ENCODE peak calls at places on chromosomes 11 and 22, in six cellular contexts. T is body of pancreas, F is upper lobe of right lung, M is heart left ventricle, K is left lung, R is neuronal stem cell. I is an unnamed sample.
A peak's percentile ranks its signal among the peaks of the same experiment; 100 is the strongest.

GRCh38 chr11:120881591-120881990 is 142.3 kb upstream of the TBCEL start:
- DNase-seq in R (no peak), M (no peak), T (no peak), F (no peak), K (no peak), I (no peak)

GRCh38 chr22:35987487-35987886 is 41.1 kb downstream of the RBFOX2 start:
- DNase-seq in R (no peak), M (no peak), F (no peak), K (no peak), T (no peak), I (no peak)

GRCh38 chr11:117606807-117607206 is 190.2 kb downstream of the DSCAML1 start:
- DNase-seq in F (no peak), K (no peak), R (no peak), M (no peak), T (no peak), I (no peak)

GRCh38 chr11:1505480-1505879 is 18.9 kb upstream of the MOB2 start:
- DNase-seq in F (no peak), M (no peak), T (no peak), K (no peak), R (no peak), I (no peak)

GRCh38 chr22:37484115-37485005 is 1.8 kb downstream of the MFNG start:
- DNase-seq in T (peak; percentile 52), K (peak; percentile 91), M (peak; percentile 89), F (peak; percentile 91), R (no peak), I (peak; percentile 50)

GRCh38 chr22:24161909-24162308 is 19.4 kb upstream of the SUSD2 start:
- DNase-seq in T (peak; percentile 79), K (no peak), M (no peak), F (no peak), R (no peak), I (peak; percentile 72)

GRCh38 chr22:30875481-30876215 is 92.9 kb downstream of the MORC2 start:
- DNase-seq in K (peak; percentile 19), M (peak; percentile 74), R (no peak), T (no peak), F (peak; percentile 46), I (no peak)

GRCh38 chr11:65569164-65569972 is 909 bp upstream of the ZNRD2 start:
- DNase-seq in K (peak; percentile 62), M (peak; percentile 79), F (no peak), R (no peak), T (no peak), I (no peak)

GRCh38 chr11:16603890-16604783 is 134.3 kb upstream of the C11orf58 start:
- DNase-seq in M (peak; percentile 80), K (peak; percentile 44), R (peak; percentile 42), T (peak; percentile 76), F (peak; percentile 73), I (peak; percentile 70)

GRCh38 chr11:83319346-83319745 is 33.2 kb upstream of the CCDC90B start:
- DNase-seq in M (no peak), T (no peak), F (no peak), K (no peak), R (no peak), I (no peak)

DNA sequence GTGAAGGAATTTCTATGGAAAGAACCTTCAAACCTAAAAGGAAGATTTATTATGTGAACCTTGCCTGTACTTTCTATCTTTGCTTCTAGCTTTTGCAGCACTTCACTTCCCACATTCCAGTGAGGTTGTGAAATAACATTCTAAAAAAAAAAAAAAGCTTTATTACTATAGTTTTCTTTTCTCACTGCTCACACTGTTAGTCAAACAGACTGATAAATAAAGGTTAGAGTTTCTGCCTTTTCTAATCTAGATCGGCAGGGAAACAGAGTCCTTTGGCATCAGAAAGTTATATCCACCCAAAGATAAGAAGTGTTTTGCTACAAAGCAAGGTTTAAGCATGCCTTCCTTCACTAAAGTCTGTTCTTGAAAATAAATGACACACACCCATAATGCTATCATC is 2.8 kb downstream of the AAMDC start:
- DNase-seq in F (no peak), K (no peak), R (no peak), M (no peak), T (no peak), I (no peak)
- H3K27ac ChIP-seq in F (no peak overlapping the region), K (peak overlapping the region; percentile 21), R (no peak overlapping the region), M (no peak overlapping the region), T (peak overlapping the region; percentile 68), I (peak overlapping the region; percentile 19)

GRCh38 chr11:11408436-11409221 is 55.6 kb upstream of the CSNK2A3 start:
- DNase-seq in T (no peak), F (no peak), M (no peak), R (no peak), K (no peak), I (peak; percentile 61)
- H3K4me1 ChIP-seq in T (no peaks in the 10 kb centered on the region), F (peaks cover 36% of the 10 kb centered on the region), M (peaks cover 44% of the 10 kb centered on the region), R (peaks cover 16% of the 10 kb centered on the region), K (peaks cover 27% of the 10 kb centered on the region), I (peaks cover 49% of the 10 kb centered on the region)

GRCh38 chr22:49193901-49194465 is 633.7 kb downstream of the BRD1 start:
- DNase-seq in T (no peak), M (no peak), K (no peak), R (no peak), F (peak; percentile 36), I (no peak)
- H3K36me3 ChIP-seq in T (no peaks in the 10 kb centered on the region), M (no peaks in the 10 kb centered on the region), K (no peaks in the 10 kb centered on the region), R (no peaks in the 10 kb centered on the region), F (no peaks in the 10 kb centered on the region), I (no peaks in the 10 kb centered on the region)

DNA sequence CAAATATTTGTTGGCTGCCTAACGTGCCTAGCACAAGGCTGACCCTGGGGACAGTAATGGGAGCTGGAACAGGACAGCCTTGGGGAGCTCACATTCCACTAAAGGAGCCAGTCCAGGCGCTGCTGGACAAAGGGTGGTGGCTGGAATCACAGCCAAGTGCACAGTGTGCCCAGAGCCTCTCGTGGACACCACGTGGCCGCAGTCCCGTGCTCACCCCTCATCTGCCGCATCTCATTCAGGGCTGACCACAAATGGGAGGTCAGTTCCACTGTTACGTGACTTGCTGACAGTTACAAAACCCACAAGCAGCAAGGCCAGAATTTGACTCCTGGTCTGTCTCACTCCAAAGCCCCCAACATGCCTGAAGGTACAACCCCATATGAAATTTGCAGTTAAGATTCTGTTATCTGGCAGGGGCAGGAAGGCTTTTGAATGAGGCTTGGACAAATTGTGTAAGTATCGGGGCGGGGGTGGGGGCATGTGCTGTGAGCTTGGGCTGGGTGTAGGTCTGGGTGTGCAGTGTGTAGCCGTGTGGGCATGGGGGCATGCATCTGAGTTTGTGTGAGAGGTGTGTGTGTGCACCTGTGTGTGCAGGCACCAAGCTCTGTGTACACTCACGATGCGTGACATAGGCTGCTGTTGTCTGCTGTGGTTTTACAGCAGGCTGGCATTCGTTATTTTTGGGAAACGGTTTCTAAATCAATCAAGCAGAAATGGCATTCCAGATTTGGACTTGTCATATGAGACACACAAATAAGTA is 301.7 kb downstream of the BRD1 start:
- DNase-seq in R (no peak), K (no peak), T (no peak), F (no peak), M (no peak), I (peak; percentile 18)
- H3K27ac ChIP-seq in R (no peak overlapping the region), K (no peak overlapping the region), T (no peak overlapping the region), F (no peak overlapping the region), M (no peak overlapping the region), I (no peak overlapping the region)

GRCh38 chr11:2853401-2853800 is 32.2 kb downstream of the CDKN1C start:
- DNase-seq in R (no peak), T (no peak), M (no peak), K (no peak), F (no peak), I (no peak)
- H3K4me1 ChIP-seq in R (peaks cover 23% of the 10 kb centered on the region), T (no peaks in the 10 kb centered on the region), M (no peaks in the 10 kb centered on the region), K (no peaks in the 10 kb centered on the region), F (no peaks in the 10 kb centered on the region), I (no peaks in the 10 kb centered on the region)

GRCh38 chr11:20060647-20061205 is 99.5 kb downstream of the DBX1 start:
- DNase-seq in R (no peak), M (no peak), K (no peak), F (no peak), T (no peak), I (no peak)

GRCh38 chr11:20059587-20060021 is 100.7 kb downstream of the DBX1 start:
- DNase-seq in F (no peak), T (no peak), K (no peak), R (no peak), M (no peak), I (no peak)

GRCh38 chr11:20057055-20057943 is 103.0 kb downstream of the DBX1 start:
- DNase-seq in R (no peak), T (no peak), F (no peak), M (no peak), K (no peak), I (no peak)

GRCh38 chr11:20060180-20060579 is 100.1 kb downstream of the DBX1 start:
- DNase-seq in R (no peak), K (no peak), F (no peak), T (no peak), M (no peak), I (no peak)

GRCh38 chr11:20058749-20059458 is 101.4 kb downstream of the DBX1 start:
- DNase-seq in M (no peak), F (no peak), K (no peak), R (no peak), T (no peak), I (no peak)
- H3K36me3 ChIP-seq in M (peaks cover 79% of the 10 kb centered on the region), F (peaks cover 36% of the 10 kb centered on the region), K (no peaks in the 10 kb centered on the region), R (peaks cover 1% of the 10 kb centered on the region), T (no peaks in the 10 kb centered on the region), I (peaks cover 4% of the 10 kb centered on the region)

GRCh38 chr22:32037236-32037635 is 5.8 kb upstream of the SLC5A1 start:
- DNase-seq in T (no peak), F (no peak), M (no peak), R (no peak), K (no peak), I (no peak)

GRCh38 chr22:32031466-32031865 is 11.6 kb upstream of the SLC5A1 start:
- DNase-seq in F (no peak), M (no peak), T (no peak), K (no peak), R (no peak), I (no peak)

GRCh38 chr22:32030508-32031247 is 12.4 kb upstream of the SLC5A1 start:
- DNase-seq in F (no peak), M (no peak), R (no peak), T (no peak), K (no peak), I (no peak)

DNA sequence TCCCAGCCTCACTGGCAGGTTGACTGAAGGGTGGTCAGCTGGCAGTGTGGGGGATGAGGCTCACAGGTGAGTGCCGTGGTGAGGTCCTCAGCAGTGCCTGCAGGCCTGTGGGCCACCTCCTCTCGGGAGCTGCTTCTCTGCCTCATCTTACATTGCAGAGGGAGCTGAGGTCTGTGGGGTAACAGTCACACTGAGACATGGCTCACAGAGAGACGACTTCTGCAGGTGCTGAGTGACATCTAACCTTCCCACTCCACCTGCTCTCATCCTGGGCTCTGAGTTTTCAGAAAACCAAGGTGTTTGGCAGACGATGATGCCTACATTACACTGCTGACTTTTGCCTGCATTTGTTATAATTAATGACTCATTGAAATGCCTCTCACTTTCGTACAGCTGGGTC is 8.8 kb upstream of the SLC5A1 start:
- DNase-seq in M (no peak), R (no peak), K (no peak), F (no peak), T (no peak), I (no peak)
- H3K27ac ChIP-seq in M (no peak overlapping the region), R (no peak overlapping the region), K (no peak overlapping the region), F (no peak overlapping the region), T (no peak overlapping the region), I (no peak overlapping the region)

GRCh38 chr22:20430101-20430640 is 7.5 kb downstream of the SCARF2 start:
- DNase-seq in F (peak; percentile 61), R (no peak), M (peak; percentile 42), K (peak; percentile 26), T (no peak), I (no peak)
- H3K4me1 ChIP-seq in F (peaks cover 23% of the 10 kb centered on the region), R (peaks cover 20% of the 10 kb centered on the region), M (peaks cover 11% of the 10 kb centered on the region), K (peaks cover 43% of the 10 kb centered on the region), T (peaks cover 38% of the 10 kb centered on the region), I (peaks cover 22% of the 10 kb centered on the region)